ENCODE peak calls at places on chromosomes 16 and 17, in four cellular contexts. K, Y, P and B are unnamed samples.

GRCh38 chr17:36127882-36128369 is 24.3 kb downstream of the CCL4 start:
- DNase-seq in K (no peak), Y (no peak), P (no peak), B (no peak)

GRCh38 chr17:81241648-81242420 is 2.7 kb downstream of the NDUFAF8 start:
- DNase-seq in K (peak), Y (no peak), P (peak), B (peak)

GRCh38 chr17:44768505-44769142 is 9.8 kb downstream of the ADAM11 start:
- DNase-seq in K (no peak), Y (no peak), P (no peak), B (no peak)

GRCh38 chr17:59311051-59311468 is 20.4 kb upstream of the YPEL2 start:
- DNase-seq in K (peak), Y (no peak), P (peak), B (peak)

GRCh38 chr16:89918453-89919347 is at the start of gene MC1R:
- DNase-seq in K (peak), Y (no peak), P (peak), B (peak)

GRCh38 chr16:85146922-85147651 is 34.8 kb upstream of the CIBAR2 start:
- DNase-seq in K (no peak), Y (no peak), P (no peak), B (no peak)

GRCh38 chr17:82947051-82947991 is 107.5 kb upstream of the ZNF750 start:
- DNase-seq in K (no peak), Y (no peak), P (no peak), B (no peak)

GRCh38 chr17:42163113-42163512 is 8.3 kb upstream of the RAB5C start:
- DNase-seq in K (peak), Y (no peak), P (no peak), B (peak)

GRCh38 chr17:47703191-47703591 is 9.2 kb downstream of the TBKBP1 start:
- DNase-seq in K (no peak), Y (no peak), P (no peak), B (no peak)

GRCh38 chr17:81481011-81481799 is 31.4 kb downstream of the ACTG1 start:
- DNase-seq in K (peak), Y (no peak), P (peak), B (peak)

GRCh38 chr16:69187387-69187890 is 475 bp downstream of the SNTB2 start:
- DNase-seq in K (peak), Y (no peak), P (no peak), B (peak)

GRCh38 chr17:80289631-80290030 is 29.0 kb downstream of the RNF213 start:
- DNase-seq in K (no peak), Y (no peak), P (no peak), B (no peak)

GRCh38 chr16:86575754-86576557 is 2.4 kb upstream of the FOXL1 start:
- DNase-seq in K (peak), Y (no peak), P (peak), B (peak)

GRCh38 chr16:27717726-27718125 is 167.8 kb downstream of the KATNIP start:
- DNase-seq in K (no peak), Y (no peak), P (peak), B (no peak)

GRCh38 chr17:80047176-80047575 is 10.7 kb downstream of the CCDC40 start:
- DNase-seq in K (no peak), Y (no peak), P (no peak), B (no peak)

GRCh38 chr17:21817791-21818364 is 125.6 kb downstream of the KCNJ18 start:
- DNase-seq in K (no peak), Y (no peak), P (no peak), B (no peak)

GRCh38 chr17:79607941-79608728 is 2.7 kb downstream of the RBFOX3 start:
- DNase-seq in K (peak), Y (no peak), P (peak), B (peak)

GRCh38 chr16:23757937-23758619 is 3.3 kb downstream of the CHP2 start:
- DNase-seq in K (no peak), Y (no peak), P (no peak), B (no peak)

GRCh38 chr16:3812469-3813172 is 67.9 kb downstream of the CREBBP start:
- DNase-seq in K (no peak), Y (no peak), P (no peak), B (no peak)

GRCh38 chr17:45410144-45411091 is 22.3 kb downstream of the ARHGAP27 start:
- DNase-seq in K (no peak), Y (no peak), P (no peak), B (peak)

GRCh38 chr16:82452002-82452741 is 174.6 kb upstream of the CDH13 start:
- DNase-seq in K (no peak), Y (no peak), P (no peak), B (no peak)

GRCh38 chr16:88413231-88413630 is 30.5 kb downstream of the ZNF469 start:
- DNase-seq in K (no peak), Y (no peak), P (no peak), B (no peak)

GRCh38 chr17:18166894-18167293 is 16.7 kb upstream of the ALKBH5 start:
- DNase-seq in K (peak), Y (no peak), P (no peak), B (no peak)

GRCh38 chr16:4890026-4890425 is 42.7 kb downstream of the UBN1 start:
- DNase-seq in K (no peak), Y (no peak), P (no peak), B (no peak)

GRCh38 chr17:81323411-81323868 is 28.3 kb upstream of the SLC38A10 start:
- DNase-seq in K (no peak), Y (no peak), P (no peak), B (no peak)

GRCh38 chr16:16857603-16858283 is 478.8 kb downstream of the NPIPA7 start:
- DNase-seq in K (peak), Y (no peak), P (no peak), B (no peak)

GRCh38 chr17:80220709-80221215 is 535 bp downstream of the SLC26A11 start:
- DNase-seq in K (no peak), Y (no peak), P (peak), B (peak)

GRCh38 chr17:47785538-47786123 is 36.0 kb downstream of the OSBPL7 start:
- DNase-seq in K (no peak), Y (no peak), P (peak), B (peak)

GRCh38 chr16:87466975-87467501 is 25.8 kb downstream of the ZCCHC14 start:
- DNase-seq in K (no peak), Y (no peak), P (no peak), B (no peak)

GRCh38 chr17:65072577-65073178 is 16.1 kb upstream of the GNA13 start:
- DNase-seq in K (peak), Y (no peak), P (no peak), B (no peak)

GRCh38 chr17:29640413-29640812 is 17.7 kb upstream of the CORO6 start:
- DNase-seq in K (no peak), Y (no peak), P (peak), B (no peak)

DNA sequence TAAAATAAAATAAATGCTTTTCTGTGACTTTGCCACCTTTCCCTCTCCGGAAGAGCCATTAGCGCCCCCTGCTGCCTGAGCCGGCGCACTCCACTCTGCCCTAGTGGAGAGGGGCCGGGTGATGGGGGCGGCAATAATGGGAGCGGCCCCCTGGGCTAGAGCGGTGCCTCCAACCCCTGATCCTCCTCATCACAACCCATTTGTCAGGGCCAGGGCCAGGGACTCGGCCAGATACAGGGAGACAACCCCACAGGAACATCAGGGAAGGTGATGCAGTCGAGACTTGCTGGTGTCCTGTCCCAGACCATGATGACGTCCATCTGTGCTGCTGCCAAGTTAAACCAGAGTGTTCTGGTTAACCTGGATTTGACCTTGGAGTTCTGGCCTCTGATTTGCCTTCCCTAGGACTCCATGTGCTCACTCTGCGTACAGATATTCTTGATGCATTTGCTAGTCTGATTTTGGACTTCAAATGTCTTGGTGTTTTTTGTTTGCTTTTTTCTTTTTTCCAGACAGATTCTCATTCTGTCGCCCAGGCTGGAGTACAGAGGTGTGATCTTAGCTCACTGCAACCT is 46.1 kb upstream of the BPTF start:
- DNase-seq in K (peak), Y (no peak), P (peak), B (peak)
- TF ChIP-seq CTCF in K (peak), Y (peak), P (peak), B (peak)

DNA sequence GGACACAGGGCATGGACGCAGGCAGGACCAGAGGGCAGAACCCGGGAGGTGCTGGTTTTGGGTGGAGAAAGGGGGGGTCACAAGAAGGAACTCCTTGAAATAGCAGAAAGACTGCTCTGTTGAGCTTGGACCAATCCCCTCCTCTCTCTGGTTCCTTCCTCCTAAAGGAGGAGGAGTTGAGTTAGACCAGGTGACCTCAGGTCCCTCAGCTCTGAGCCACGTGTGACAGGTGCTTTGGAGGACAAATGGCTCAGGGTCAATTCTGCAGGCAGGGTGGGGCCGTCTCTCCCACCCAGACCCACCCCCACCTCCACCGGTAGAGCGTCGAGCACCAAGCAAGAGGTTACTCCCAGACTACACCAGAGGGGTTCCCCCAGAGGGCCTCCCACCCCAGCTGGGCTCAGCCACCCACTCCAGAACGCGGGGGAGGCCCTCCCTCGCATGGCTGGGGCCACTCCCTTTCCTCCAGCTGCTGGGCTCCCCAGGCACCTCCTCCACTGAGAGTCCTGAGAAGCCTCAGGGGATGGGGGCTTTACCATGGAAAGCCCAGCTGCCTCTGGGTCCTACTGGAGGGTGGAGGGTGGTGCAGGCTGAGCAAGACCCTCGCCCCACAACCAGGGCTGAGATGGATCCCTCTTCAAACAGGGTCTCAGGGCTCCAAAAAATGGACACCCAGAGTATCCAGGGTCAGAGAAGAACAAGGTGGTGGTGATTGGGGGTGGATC is 7.7 kb downstream of the MYO1C start:
- DNase-seq in K (peak), Y (no peak), P (peak), B (peak)
- TF ChIP-seq CTCF in K (no peak), Y (peak), P (no peak), B (peak)

GRCh38 chr17:62692721-62693431 is 65.4 kb downstream of the MRC2 start:
- DNase-seq in K (peak), Y (no peak), P (peak), B (peak)
- TF ChIP-seq CTCF in K (peak), Y (peak), P (peak), B (peak)

GRCh38 chr16:20944861-20945390 is 44.4 kb downstream of the LYRM1 start:
- DNase-seq in K (no peak), Y (no peak), P (peak), B (no peak)
- TF ChIP-seq CTCF in K (no peak), Y (no peak), P (peak), B (no peak)

DNA sequence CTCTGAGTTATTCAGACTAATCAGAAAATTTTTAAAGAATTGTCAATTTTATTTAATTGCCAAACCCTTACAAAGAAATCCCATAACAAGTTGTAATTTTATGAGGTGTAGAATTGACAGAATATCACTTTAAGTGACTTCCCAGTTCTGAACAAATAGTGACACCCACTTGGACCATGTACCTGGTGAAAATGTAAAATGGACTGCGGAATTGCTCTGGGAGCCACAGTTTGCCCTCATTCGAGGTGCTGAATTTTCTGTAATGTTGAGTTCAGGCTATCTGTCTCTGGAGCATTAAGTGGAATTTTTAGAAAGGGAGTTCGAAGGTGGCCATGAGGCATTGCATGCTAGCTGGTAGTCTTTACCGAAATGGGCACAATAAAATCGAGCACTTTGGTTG is 5.1 kb downstream of the GNAO1 start:
- DNase-seq in K (no peak), Y (no peak), P (no peak), B (no peak)
- TF ChIP-seq CTCF in K (no peak), Y (no peak), P (no peak), B (no peak)

GRCh38 chr16:47460755-47461597 is at the start of the genes ITFG1 and PHKB:
- DNase-seq in K (peak), Y (peak), P (peak), B (peak)
- TF ChIP-seq CTCF in K (no peak), Y (peak), P (no peak), B (no peak)